ENCODE peak calls at places on chromosomes 11 and 22, in ten cellular contexts. One of them, this sample, is unnamed. For H3K4me1, the result is how much of the 10 kb centered on the place peaks cover.

GRCh38 chr11:75700940-75701339 is 16.7 kb upstream of the MOGAT2 start:
- DNase-seq in H9: no peak
- DNase-seq in sigmoid colon: no peak
- DNase-seq in right lobe of liver: no peak
- DNase-seq in pancreas: no peak
- DNase-seq in neural progenitor cell: no peak
- DNase-seq in GM23338: no peak
- DNase-seq in left ventricle myocardium inferior: no peak
- DNase-seq in breast epithelium: no peak
- DNase-seq in heart right ventricle: no peak
- DNase-seq in this sample: no peak

GRCh38 chr11:94926698-94927237 is 46.6 kb downstream of the CWC15 start:
- DNase-seq in H9: peak
- DNase-seq in sigmoid colon: peak
- DNase-seq in right lobe of liver: peak
- DNase-seq in pancreas: peak
- DNase-seq in neural progenitor cell: no peak
- DNase-seq in GM23338: peak
- DNase-seq in left ventricle myocardium inferior: peak
- DNase-seq in breast epithelium: peak
- DNase-seq in heart right ventricle: peak
- DNase-seq in this sample: peak

GRCh38 chr22:44665115-44665514 is 36.9 kb upstream of the PRR5 start:
- DNase-seq in H9: no peak
- DNase-seq in sigmoid colon: peak
- DNase-seq in right lobe of liver: no peak
- DNase-seq in pancreas: no peak
- DNase-seq in neural progenitor cell: peak
- DNase-seq in GM23338: peak
- DNase-seq in left ventricle myocardium inferior: peak
- DNase-seq in breast epithelium: no peak
- DNase-seq in heart right ventricle: peak
- DNase-seq in this sample: peak

GRCh38 chr11:102932678-102933077 is 22.9 kb downstream of the MMP13 start:
- DNase-seq in H9: no peak
- DNase-seq in sigmoid colon: no peak
- DNase-seq in right lobe of liver: no peak
- DNase-seq in pancreas: no peak
- DNase-seq in neural progenitor cell: no peak
- DNase-seq in GM23338: no peak
- DNase-seq in left ventricle myocardium inferior: no peak
- DNase-seq in breast epithelium: no peak
- DNase-seq in heart right ventricle: no peak
- DNase-seq in this sample: no peak

GRCh38 chr11:123628936-123629683 is 25.3 kb downstream of the SCN3B start:
- DNase-seq in H9: no peak
- DNase-seq in sigmoid colon: peak
- DNase-seq in right lobe of liver: no peak
- DNase-seq in pancreas: no peak
- DNase-seq in neural progenitor cell: no peak
- DNase-seq in GM23338: no peak
- DNase-seq in left ventricle myocardium inferior: peak
- DNase-seq in breast epithelium: peak
- DNase-seq in heart right ventricle: peak
- DNase-seq in this sample: peak

GRCh38 chr11:2991477-2992233 is 474 bp downstream of the NAP1L4 start:
- DNase-seq in H9: no peak
- DNase-seq in sigmoid colon: no peak
- DNase-seq in right lobe of liver: no peak
- DNase-seq in pancreas: no peak
- DNase-seq in neural progenitor cell: no peak
- DNase-seq in GM23338: peak
- DNase-seq in left ventricle myocardium inferior: no peak
- DNase-seq in breast epithelium: no peak
- DNase-seq in heart right ventricle: peak
- DNase-seq in this sample: no peak

GRCh38 chr11:82995754-82996398 is 75.8 kb downstream of the RAB30 start:
- DNase-seq in H9: no peak
- DNase-seq in sigmoid colon: no peak
- DNase-seq in right lobe of liver: no peak
- DNase-seq in pancreas: no peak
- DNase-seq in neural progenitor cell: no peak
- DNase-seq in GM23338: no peak
- DNase-seq in left ventricle myocardium inferior: no peak
- DNase-seq in breast epithelium: no peak
- DNase-seq in heart right ventricle: no peak
- DNase-seq in this sample: peak

GRCh38 chr11:69874178-69874983 is 55.2 kb upstream of the FGF3 start:
- DNase-seq in H9: peak
- DNase-seq in sigmoid colon: peak
- DNase-seq in right lobe of liver: peak
- DNase-seq in pancreas: no peak
- DNase-seq in neural progenitor cell: no peak
- DNase-seq in GM23338: no peak
- DNase-seq in left ventricle myocardium inferior: no peak
- DNase-seq in breast epithelium: no peak
- DNase-seq in heart right ventricle: no peak
- DNase-seq in this sample: no peak

GRCh38 chr11:75475767-75476650 is 43.0 kb upstream of the KLHL35 start:
- DNase-seq in H9: no peak
- DNase-seq in sigmoid colon: no peak
- DNase-seq in right lobe of liver: no peak
- DNase-seq in pancreas: peak
- DNase-seq in neural progenitor cell: no peak
- DNase-seq in GM23338: no peak
- DNase-seq in left ventricle myocardium inferior: peak
- DNase-seq in breast epithelium: peak
- DNase-seq in heart right ventricle: peak
- DNase-seq in this sample: peak

DNA sequence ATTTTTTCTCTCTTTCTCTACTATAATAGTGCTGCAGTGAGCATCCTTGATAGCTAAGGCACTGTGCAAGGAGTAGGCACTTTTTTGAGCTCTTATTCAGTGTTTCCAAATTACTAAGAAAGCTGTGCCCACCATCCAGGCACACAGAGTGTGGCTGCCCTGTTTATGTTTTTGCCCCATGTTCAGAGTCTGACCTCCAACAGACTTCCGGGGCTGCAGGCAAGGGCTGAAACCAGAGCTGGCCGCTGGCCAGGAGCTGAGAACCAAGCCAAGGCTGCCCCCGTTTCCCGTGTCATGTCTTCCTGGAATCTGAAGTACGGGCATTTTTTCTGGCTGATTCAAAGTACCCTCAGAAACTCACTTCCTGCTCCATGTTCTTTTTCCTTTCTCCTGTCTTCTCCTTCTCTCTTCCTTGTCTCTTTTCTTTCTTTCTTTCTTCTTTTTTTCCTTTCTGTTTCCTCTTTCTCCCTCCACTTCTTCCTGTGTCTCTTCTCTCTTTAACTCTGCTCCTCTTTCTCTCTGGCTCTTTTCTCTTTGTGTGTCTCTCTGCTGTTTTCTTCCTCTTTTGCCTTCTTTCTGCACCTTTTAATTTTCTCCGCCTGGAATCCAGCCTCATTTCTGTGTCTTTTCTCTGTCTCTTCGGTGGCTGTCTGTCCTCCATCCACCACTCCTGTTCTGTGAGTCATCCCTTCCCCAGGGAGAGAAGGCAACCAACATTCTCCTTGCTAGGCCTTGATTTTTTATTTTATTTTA is 17.0 kb upstream of the KCTD14 start:
- DNase-seq in H9: no peak
- DNase-seq in sigmoid colon: peak
- DNase-seq in right lobe of liver: peak
- DNase-seq in pancreas: peak
- DNase-seq in neural progenitor cell: no peak
- DNase-seq in GM23338: no peak
- DNase-seq in left ventricle myocardium inferior: peak
- DNase-seq in breast epithelium: peak
- DNase-seq in heart right ventricle: peak
- DNase-seq in this sample: peak
- H3K4me1 ChIP-seq in H9: under half
- H3K4me1 ChIP-seq in sigmoid colon: under half
- H3K4me1 ChIP-seq in right lobe of liver: under half
- H3K4me1 ChIP-seq in pancreas: under half
- H3K4me1 ChIP-seq in neural progenitor cell: under half
- H3K4me1 ChIP-seq in GM23338: under half
- H3K4me1 ChIP-seq in left ventricle myocardium inferior: under half
- H3K4me1 ChIP-seq in breast epithelium: under half
- H3K4me1 ChIP-seq in heart right ventricle: under half
- H3K4me1 ChIP-seq in this sample: under half

DNA sequence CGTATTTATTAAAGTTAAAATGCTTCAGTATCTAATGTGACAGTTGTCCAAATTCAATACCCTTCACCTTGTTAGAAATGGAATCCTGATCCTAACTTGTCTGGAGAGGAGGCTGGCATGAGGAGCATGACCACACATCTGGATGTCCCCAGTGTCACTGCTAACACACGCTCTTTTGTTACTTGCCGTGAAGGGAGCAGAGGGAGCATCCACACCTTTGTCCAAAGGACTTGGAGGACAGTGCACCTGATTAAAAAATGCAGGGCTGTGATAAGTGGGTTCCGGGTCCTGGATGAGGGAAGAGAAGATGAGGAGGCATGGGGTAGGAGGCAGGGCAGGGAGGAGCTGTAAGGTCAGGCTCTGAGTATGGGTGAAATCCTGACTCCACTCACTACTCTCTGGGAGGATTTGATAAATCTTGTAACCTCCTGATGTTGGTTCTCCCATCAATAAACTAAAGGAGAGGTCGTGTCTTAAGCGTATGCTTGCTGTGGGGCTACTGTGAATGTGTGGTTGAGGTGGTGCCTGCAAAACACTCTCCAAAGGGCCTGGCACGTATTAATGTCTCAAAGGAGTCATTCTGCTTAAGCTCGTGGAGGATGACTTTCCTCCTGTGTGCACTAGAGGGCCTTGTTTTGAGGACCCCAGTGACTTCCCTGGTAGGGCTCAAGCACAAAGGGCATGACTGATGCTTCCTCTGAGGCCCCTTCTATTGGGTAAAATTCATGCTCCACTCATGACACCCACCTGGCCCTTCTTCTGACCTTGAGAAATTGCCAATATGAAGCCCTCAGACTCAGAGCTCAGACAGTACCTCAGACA is 16.8 kb upstream of the IGLL5 start:
- DNase-seq in H9: peak
- DNase-seq in sigmoid colon: no peak
- DNase-seq in right lobe of liver: no peak
- DNase-seq in pancreas: no peak
- DNase-seq in neural progenitor cell: peak
- DNase-seq in GM23338: peak
- DNase-seq in left ventricle myocardium inferior: no peak
- DNase-seq in breast epithelium: no peak
- DNase-seq in heart right ventricle: no peak
- DNase-seq in this sample: no peak
- TF ChIP-seq CTCF in H9: peak
- TF ChIP-seq CTCF in sigmoid colon: no peak
- TF ChIP-seq CTCF in right lobe of liver: no peak
- TF ChIP-seq CTCF in pancreas: no peak
- TF ChIP-seq CTCF in neural progenitor cell: peak
- TF ChIP-seq CTCF in GM23338: peak
- TF ChIP-seq CTCF in left ventricle myocardium inferior: no peak
- TF ChIP-seq CTCF in breast epithelium: no peak
- TF ChIP-seq CTCF in heart right ventricle: no peak
- TF ChIP-seq CTCF in this sample: no peak

DNA sequence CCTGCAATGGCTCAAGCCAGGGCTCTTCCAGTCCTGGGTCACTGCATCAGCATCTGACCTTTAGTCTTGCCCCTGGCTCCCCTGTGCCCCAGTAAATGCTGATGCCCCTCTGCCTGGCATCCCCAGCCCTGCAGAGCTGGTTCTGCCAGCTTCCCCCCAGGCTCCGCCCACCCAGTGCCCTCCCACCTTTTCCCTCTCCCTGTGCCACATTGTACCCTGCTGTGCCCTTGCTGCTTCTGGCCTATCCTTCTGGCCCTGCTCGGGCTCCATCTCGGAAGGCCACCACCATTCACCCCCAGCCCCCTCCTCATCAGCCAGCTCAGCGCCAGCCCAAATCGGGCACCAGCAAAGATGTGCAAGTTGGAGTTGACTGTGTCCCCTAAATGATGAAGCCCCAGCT is 7.4 kb downstream of the CAPN5 start:
- DNase-seq in H9: peak
- DNase-seq in sigmoid colon: peak
- DNase-seq in right lobe of liver: peak
- DNase-seq in pancreas: peak
- DNase-seq in neural progenitor cell: no peak
- DNase-seq in GM23338: no peak
- DNase-seq in left ventricle myocardium inferior: no peak
- DNase-seq in breast epithelium: no peak
- DNase-seq in heart right ventricle: no peak
- DNase-seq in this sample: no peak
- H3K4me1 ChIP-seq in H9: under half
- H3K4me1 ChIP-seq in sigmoid colon: under half
- H3K4me1 ChIP-seq in right lobe of liver: under half
- H3K4me1 ChIP-seq in pancreas: under half
- H3K4me1 ChIP-seq in neural progenitor cell: under half
- H3K4me1 ChIP-seq in GM23338: under half
- H3K4me1 ChIP-seq in left ventricle myocardium inferior: under half
- H3K4me1 ChIP-seq in breast epithelium: under half
- H3K4me1 ChIP-seq in heart right ventricle: under half
- H3K4me1 ChIP-seq in this sample: under half

GRCh38 chr11:15923169-15923568 is 433.2 kb downstream of the SOX6 start:
- DNase-seq in H9: no peak
- DNase-seq in sigmoid colon: no peak
- DNase-seq in right lobe of liver: no peak
- DNase-seq in pancreas: no peak
- DNase-seq in neural progenitor cell: peak
- DNase-seq in GM23338: peak
- DNase-seq in left ventricle myocardium inferior: no peak
- DNase-seq in breast epithelium: no peak
- DNase-seq in heart right ventricle: no peak
- DNase-seq in this sample: no peak
- TF ChIP-seq CTCF in H9: peak
- TF ChIP-seq CTCF in sigmoid colon: no peak
- TF ChIP-seq CTCF in right lobe of liver: no peak
- TF ChIP-seq CTCF in pancreas: no peak
- TF ChIP-seq CTCF in neural progenitor cell: peak
- TF ChIP-seq CTCF in GM23338: peak
- TF ChIP-seq CTCF in left ventricle myocardium inferior: no peak
- TF ChIP-seq CTCF in breast epithelium: no peak
- TF ChIP-seq CTCF in heart right ventricle: peak
- TF ChIP-seq CTCF in this sample: no peak

This sample was measured in psoas muscle.